ENCODE peak calls at places on chromosomes 7 and 10, in seven cellular contexts. R, N, Z, I, D, T and U are unnamed samples.

GRCh38 chr7:111362660-111363059 is 199.6 kb downstream of the IMMP2L start:
- DNase-seq in T (no peak), Z (no peak), R (no peak), N (no peak), D (no peak), I (no peak), U (no peak)

GRCh38 chr7:14085901-14086300 is 96.4 kb upstream of the ETV1 start:
- DNase-seq in R (no peak), Z (no peak), T (no peak), D (no peak), N (peak; percentile 2), I (no peak), U (no peak)

GRCh38 chr10:69360485-69361302 is 56.0 kb downstream of the TACR2 start:
- DNase-seq in D (peak; percentile 71), I (peak; percentile 87), R (no peak), N (no peak), T (peak; percentile 68), Z (peak; percentile 80), U (no peak)

GRCh38 chr7:155743197-155743596 is 69.1 kb downstream of the SHH start:
- DNase-seq in N (no peak), D (no peak), Z (no peak), I (no peak), R (no peak), T (no peak), U (no peak)

GRCh38 chr7:113128028-113128427 is 9.7 kb upstream of the SMIM30 start:
- DNase-seq in N (no peak), I (no peak), R (no peak), Z (no peak), T (no peak), D (no peak), U (no peak)

GRCh38 chr7:132191418-132191817 is 384.9 kb downstream of the PLXNA4 start:
- DNase-seq in D (no peak), T (no peak), I (no peak), Z (no peak), N (no peak), R (no peak), U (no peak)

GRCh38 chr7:15720849-15721471 is 34.5 kb upstream of the MEOX2 start:
- DNase-seq in Z (no peak), T (peak; percentile 56), N (peak; percentile 41), R (no peak), D (no peak), I (peak; percentile 36), U (no peak)

GRCh38 chr10:63068246-63068645 is 64.9 kb upstream of the NRBF2 start:
- DNase-seq in T (no peak), D (no peak), Z (no peak), N (no peak), R (no peak), I (no peak), U (no peak)

GRCh38 chr10:119970107-119970506 is 77.6 kb downstream of the SEC23IP start:
- DNase-seq in D (no peak), I (no peak), Z (no peak), N (no peak), T (no peak), R (no peak), U (no peak)

GRCh38 chr10:114335614-114336013 is 68.7 kb downstream of the AFAP1L2 start:
- DNase-seq in D (no peak), I (no peak), T (no peak), R (no peak), N (no peak), Z (no peak), U (no peak)

GRCh38 chr7:106217089-106217542 is 67.7 kb downstream of the NAMPT start:
- DNase-seq in Z (peak; percentile 59), I (peak; percentile 69), D (peak; percentile 75), T (peak; percentile 18), N (peak; percentile 21), R (no peak), U (peak; percentile 95)

GRCh38 chr10:60388709-60389241 is 900 bp downstream of the ANK3 start:
- DNase-seq in N (no peak), D (no peak), Z (no peak), T (no peak), I (no peak), R (no peak), U (no peak)

GRCh38 chr7:28785002-28785995 is 172.8 kb downstream of the TRIL start:
- DNase-seq in N (no peak), Z (no peak), R (no peak), T (no peak), D (no peak), I (no peak), U (no peak)

GRCh38 chr7:102927303-102927933 is 14.6 kb downstream of the LRRC17 start:
- DNase-seq in T (no peak), Z (no peak), N (no peak), D (no peak), I (no peak), R (no peak), U (no peak)

GRCh38 chr7:139525239-139525638 is 1.8 kb downstream of the CLEC2L start:
- DNase-seq in N (no peak), R (no peak), I (no peak), D (no peak), Z (no peak), T (no peak), U (no peak)

GRCh38 chr7:155886391-155887173 is 74.3 kb upstream of the SHH start:
- DNase-seq in N (no peak), D (no peak), Z (no peak), T (no peak), I (no peak), R (no peak), U (no peak)

GRCh38 chr10:61486738-61487396 is 33.7 kb upstream of the TMEM26 start:
- DNase-seq in Z (no peak), R (no peak), I (no peak), N (no peak), D (no peak), T (no peak), U (no peak)

GRCh38 chr10:1278304-1278703 is 222.1 kb downstream of the WDR37 start:
- DNase-seq in Z (no peak), R (no peak), T (no peak), D (no peak), N (no peak), I (no peak), U (no peak)

GRCh38 chr10:26437637-26438461 is at the start of gene APBB1IP:
- DNase-seq in D (peak; percentile 91), T (peak; percentile 48), Z (peak; percentile 36), R (peak; percentile 61), N (no peak), I (peak; percentile 17), U (peak; percentile 95)
- TF ChIP-seq POLR2A in D (no peak), T (no peak), Z (peak; percentile 19), R (peak; percentile 64), N (no peak), I (no peak), U (no peak)

GRCh38 chr10:27742195-27742925 is 3.3 kb downstream of the MKX start:
- DNase-seq in Z (peak; percentile 35), I (peak; percentile 84), D (peak; percentile 86), R (peak; percentile 38), N (peak; percentile 67), T (peak; percentile 40), U (no peak)
- TF ChIP-seq POLR2A in Z (no peak), I (peak; percentile 37), D (no peak), R (no peak), N (no peak), T (no peak), U (no peak)

DNA sequence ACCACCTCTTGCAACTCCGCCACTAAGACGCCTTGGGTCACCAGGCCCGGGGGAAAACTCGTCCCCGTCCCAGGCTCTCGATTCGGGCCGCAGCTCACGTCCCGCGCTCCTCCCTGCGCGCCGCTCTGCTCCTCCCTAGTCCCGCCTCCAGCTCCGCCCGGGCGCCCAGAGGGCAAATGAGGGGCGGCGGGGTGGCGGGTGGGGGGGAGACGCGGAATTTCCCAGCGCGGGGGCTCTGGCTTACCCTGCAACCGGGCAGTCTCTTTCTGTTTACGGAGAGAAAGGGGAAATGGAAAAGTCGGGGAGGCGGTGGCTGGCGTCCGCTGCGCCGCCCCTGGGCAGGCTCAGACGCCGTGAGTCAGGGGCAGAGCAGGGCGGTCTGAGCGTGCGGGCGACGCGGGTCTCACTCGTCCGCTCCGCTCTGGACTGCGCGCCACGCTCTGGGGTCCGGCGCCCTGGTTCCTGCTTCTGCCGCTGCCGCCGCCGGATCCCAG is at the start of gene MAP3K8:
- DNase-seq in N (peak; percentile 71), Z (peak; percentile 81), I (peak; percentile 85), D (peak; percentile 97), R (peak; percentile 84), T (peak; percentile 87), U (peak; percentile 97)
- TF ChIP-seq POLR2A in N (no peak), Z (peak; percentile 79), I (peak; percentile 89), D (no peak), R (peak; percentile 82), T (peak; percentile 75), U (peak; percentile 91)

GRCh38 chr10:21525367-21526183 is at the start of gene SKIDA1:
- DNase-seq in N (no peak), T (peak; percentile 77), R (no peak), D (peak; percentile 93), Z (peak; percentile 82), I (peak; percentile 88), U (no peak)
- TF ChIP-seq POLR2A in N (no peak), T (peak; percentile 13), R (no peak), D (no peak), Z (no peak), I (peak; percentile 54), U (no peak)

DNA sequence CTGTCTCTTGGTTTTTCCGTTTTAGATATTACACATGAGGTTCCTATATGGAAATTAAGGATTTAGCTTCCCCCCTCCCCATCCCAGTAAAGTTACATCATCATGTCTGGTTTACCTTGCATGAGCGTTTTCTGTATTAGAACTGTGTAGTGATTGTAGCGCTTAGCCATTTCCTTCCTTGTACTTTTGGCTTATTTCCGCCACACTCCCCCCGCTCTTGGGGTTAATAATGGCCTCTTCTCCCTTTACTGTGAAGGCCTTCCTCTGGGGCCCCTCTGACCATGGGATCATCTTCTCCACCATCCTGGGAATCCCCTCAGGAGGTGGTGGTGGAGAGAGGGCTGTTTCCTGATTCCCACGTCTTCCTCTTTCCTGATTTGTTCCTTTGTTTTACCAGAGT is 27.2 kb upstream of the AP5Z1 start:
- DNase-seq in D (no peak), R (no peak), T (no peak), Z (no peak), N (no peak), I (no peak), U (no peak)
- TF ChIP-seq POLR2A in D (no peak), R (no peak), T (no peak), Z (no peak), N (no peak), I (no peak), U (no peak)